ENCODE peak calls at places on chromosomes 3 and 15, in four cellular contexts. J is small intestine, I is upper lobe of right lung, U is A673. W is an unnamed sample.

GRCh38 chr15:63481105-63481810 is 23.1 kb upstream of the USP3 start:
- DNase-seq in I (no peak), U (no peak), J (peak; percentile 25), W (no peak)

GRCh38 chr3:8639585-8639984 is 5.0 kb downstream of the SSUH2 start:
- DNase-seq in U (no peak), J (no peak), I (no peak), W (no peak)

GRCh38 chr3:47713655-47714054 is 68.0 kb downstream of the SMARCC1 start:
- DNase-seq in I (no peak), J (no peak), U (no peak), W (no peak)

GRCh38 chr3:15324335-15324734 is 8.1 kb downstream of the SH3BP5 start:
- DNase-seq in J (no peak), U (peak; percentile 34), I (no peak), W (no peak)

GRCh38 chr3:177777699-177778098 is 580.4 kb upstream of the TBL1XR1 start:
- DNase-seq in J (peak; percentile 72), U (peak; percentile 84), I (peak; percentile 68), W (peak; percentile 63)

GRCh38 chr3:31530039-31530983 is 2.4 kb upstream of the STT3B start:
- DNase-seq in U (no peak), I (no peak), J (no peak), W (no peak)

GRCh38 chr3:106819445-106819844 is 557.8 kb upstream of the CCDC54 start:
- DNase-seq in I (no peak), U (no peak), J (no peak), W (no peak)

GRCh38 chr3:69201658-69202057 is 79.3 kb upstream of the LMOD3 start:
- DNase-seq in J (peak; percentile 53), U (no peak), I (no peak), W (no peak)

GRCh38 chr15:42123546-42123945 is 29.2 kb upstream of the PLA2G4D start:
- DNase-seq in J (no peak), I (no peak), U (no peak), W (no peak)

GRCh38 chr15:75637245-75638009 is 2.6 kb downstream of the IMP3 start:
- DNase-seq in J (no peak), U (no peak), I (no peak), W (no peak)

GRCh38 chr15:24696855-24697254 is 21.3 kb downstream of the NPAP1 start:
- DNase-seq in J (no peak), U (no peak), I (no peak), W (no peak)

GRCh38 chr15:64274541-64274940 is 81.4 kb downstream of the CSNK1G1 start:
- DNase-seq in I (no peak), U (peak; percentile 62), J (no peak), W (peak; percentile 5)

GRCh38 chr3:195809796-195810454 is 1.8 kb downstream of the MUC4 start:
- DNase-seq in U (no peak), J (no peak), I (no peak), W (no peak)

GRCh38 chr3:139541156-139541897 is 1.8 kb upstream of the RBP1 start:
- DNase-seq in U (no peak), I (no peak), J (no peak), W (no peak)

GRCh38 chr3:139675327-139675726 is 2.4 kb downstream of the NMNAT3 start:
- DNase-seq in J (no peak), I (no peak), U (no peak), W (no peak)

GRCh38 chr15:32774022-32774421 is 56.2 kb downstream of the GREM1 start:
- DNase-seq in I (no peak), U (no peak), J (no peak), W (no peak)

GRCh38 chr3:153599685-153600084 is 437.7 kb downstream of the RAP2B start:
- DNase-seq in I (no peak), U (no peak), J (peak; percentile 28), W (no peak)

GRCh38 chr15:57866149-57866736 is 159.7 kb downstream of the POLR2M start:
- DNase-seq in I (peak; percentile 81), J (peak; percentile 71), U (peak; percentile 79), W (peak; percentile 56)

GRCh38 chr3:152051501-152052404 is 178.3 kb downstream of the SUCNR1 start:
- DNase-seq in J (no peak), I (no peak), U (no peak), W (no peak)

GRCh38 chr15:74423443-74424257 is 10.1 kb downstream of the SEMA7A start:
- DNase-seq in I (no peak), J (no peak), U (no peak), W (no peak)

GRCh38 chr15:101063891-101064794 is 145.0 kb downstream of the LRRK1 start:
- DNase-seq in J (no peak), I (peak; percentile 58), U (no peak), W (no peak)

GRCh38 chr15:70259030-70259424 is 161.3 kb upstream of the TLE3 start:
- DNase-seq in I (peak; percentile 82), U (peak; percentile 37), J (peak; percentile 74), W (peak; percentile 51)

GRCh38 chr15:92578096-92578835 is 77.3 kb downstream of the FAM174B start:
- DNase-seq in I (no peak), J (no peak), U (no peak), W (no peak)

GRCh38 chr3:184727357-184728060 is 15.6 kb upstream of the MAGEF1 start:
- DNase-seq in I (no peak), U (peak; percentile 75), J (peak; percentile 74), W (no peak)

GRCh38 chr3:78101363-78101762 is 1061.5 kb downstream of the ROBO2 start:
- DNase-seq in J (no peak), I (no peak), U (no peak), W (no peak)

GRCh38 chr3:99969133-99969532 is 145.2 kb downstream of the FILIP1L start:
- DNase-seq in U (no peak), J (no peak), I (no peak), W (no peak)

GRCh38 chr3:47482411-47482810 is 6.7 kb upstream of the SCAP start:
- DNase-seq in J (peak; percentile 24), I (no peak), U (no peak), W (no peak)

GRCh38 chr15:34795267-34796081 is at the start of gene ACTC1:
- DNase-seq in I (peak; percentile 69), J (no peak), U (no peak), W (no peak)

GRCh38 chr3:113908133-113908532 is 39.7 kb upstream of the ZDHHC23 start:
- DNase-seq in I (no peak), J (no peak), U (no peak), W (no peak)

GRCh38 chr3:129533406-129533805 is 5.0 kb downstream of the RHO start:
- DNase-seq in J (no peak), U (no peak), I (no peak), W (no peak)

GRCh38 chr3:177282028-177282655 is 84.9 kb upstream of the TBL1XR1 start:
- DNase-seq in U (peak; percentile 32), I (no peak), J (peak; percentile 83), W (no peak)

GRCh38 chr3:112004187-112004586 is 5.5 kb downstream of the TAGLN3 start:
- DNase-seq in U (no peak), I (no peak), J (no peak), W (no peak)

GRCh38 chr3:190586631-190587000 is 72.7 kb downstream of the IL1RAP start:
- DNase-seq in J (no peak), U (peak; percentile 91), I (no peak), W (peak; percentile 22)

GRCh38 chr15:38647683-38648082 is 83.1 kb upstream of the RASGRP1 start:
- DNase-seq in I (no peak), J (peak; percentile 43), U (no peak), W (no peak)
- H3K4me1 ChIP-seq in I (peaks cover 8% of the 10 kb centered on the region), J (no peaks in the 10 kb centered on the region), U (no peaks in the 10 kb centered on the region), W (peaks cover 52% of the 10 kb centered on the region)

DNA sequence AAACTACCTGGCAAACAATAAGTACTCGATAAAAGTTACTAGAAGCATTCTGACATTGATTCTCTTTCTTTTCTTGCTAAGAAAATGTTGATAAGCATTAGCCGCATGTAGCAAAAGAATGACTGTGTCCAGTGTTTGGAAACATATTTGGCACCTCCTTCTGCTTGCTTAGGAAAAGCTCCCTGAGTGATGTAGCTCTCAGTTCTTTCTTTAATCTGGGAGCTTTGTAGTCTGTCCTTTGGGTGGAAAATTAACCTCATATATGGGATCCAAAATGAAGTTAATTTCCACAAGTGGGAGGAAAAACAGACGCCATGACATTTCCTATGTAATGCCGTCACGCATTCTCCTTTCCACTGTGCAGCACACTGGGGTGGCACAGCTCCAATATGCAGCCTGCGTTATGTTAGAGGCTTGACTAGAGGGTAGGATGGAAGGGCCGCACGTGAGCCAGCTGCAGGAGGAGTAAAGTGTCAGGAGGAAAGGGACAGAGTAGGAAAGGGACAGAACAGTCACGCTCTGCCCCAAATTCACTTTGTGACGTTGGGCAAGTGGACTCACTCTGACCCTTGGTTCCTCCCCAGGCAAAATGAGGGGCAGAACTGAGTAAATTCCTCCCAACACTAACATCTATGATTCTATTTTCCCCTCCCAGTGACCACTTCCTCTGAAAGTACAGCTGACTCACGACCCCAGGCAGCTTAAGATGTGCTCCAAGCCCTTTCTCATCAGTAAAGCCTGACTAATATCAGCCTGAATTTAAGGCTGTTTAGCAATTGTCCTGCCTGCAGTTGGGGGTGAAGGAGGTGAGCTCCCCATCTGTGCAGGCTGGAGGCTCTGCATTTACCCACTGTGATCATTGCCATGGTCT is 176.4 kb upstream of the PFN2 start:
- DNase-seq in I (no peak), U (no peak), J (no peak), W (no peak)
- H3K9me3 ChIP-seq in I (no peaks in the 10 kb centered on the region), U (no peaks in the 10 kb centered on the region), J (no peaks in the 10 kb centered on the region), W (no peaks in the 10 kb centered on the region)

DNA sequence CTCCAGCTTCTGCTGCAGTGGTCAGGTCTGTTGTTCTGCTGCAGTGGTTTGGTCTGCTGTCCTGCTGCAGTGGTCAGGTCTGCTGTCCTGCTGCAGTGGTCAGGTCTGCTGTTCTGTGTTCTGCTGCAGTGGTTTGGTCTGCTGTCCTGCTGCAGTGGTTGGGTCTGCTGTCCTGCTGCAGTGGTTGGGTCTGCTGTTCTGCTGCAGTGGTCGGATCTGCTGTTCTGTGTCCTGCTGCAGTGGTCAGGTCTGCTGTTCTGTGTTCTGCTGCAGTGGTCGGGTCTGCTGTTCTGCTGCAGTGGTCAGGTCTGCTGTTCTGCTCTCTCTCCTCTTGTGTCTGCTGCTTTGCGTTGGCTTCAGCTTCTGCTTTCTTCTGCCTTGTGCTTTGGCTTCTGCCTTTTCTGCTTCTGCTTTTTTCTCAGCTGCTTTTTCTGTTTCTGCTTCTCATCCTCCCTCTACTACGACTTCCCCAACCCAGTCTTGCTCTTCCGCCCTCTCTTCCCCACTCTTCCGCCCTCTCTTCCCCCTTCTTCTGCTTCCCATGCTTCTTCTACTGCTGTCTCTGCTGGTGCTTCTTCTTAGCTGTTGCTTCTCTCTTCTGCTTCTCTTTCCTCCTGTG is 50.7 kb downstream of the FAM43A start:
- DNase-seq in I (no peak), J (no peak), U (no peak), W (no peak)
- H3K4me1 ChIP-seq in I (no peaks in the 10 kb centered on the region), J (no peaks in the 10 kb centered on the region), U (peaks cover 12% of the 10 kb centered on the region), W (no peaks in the 10 kb centered on the region)

DNA sequence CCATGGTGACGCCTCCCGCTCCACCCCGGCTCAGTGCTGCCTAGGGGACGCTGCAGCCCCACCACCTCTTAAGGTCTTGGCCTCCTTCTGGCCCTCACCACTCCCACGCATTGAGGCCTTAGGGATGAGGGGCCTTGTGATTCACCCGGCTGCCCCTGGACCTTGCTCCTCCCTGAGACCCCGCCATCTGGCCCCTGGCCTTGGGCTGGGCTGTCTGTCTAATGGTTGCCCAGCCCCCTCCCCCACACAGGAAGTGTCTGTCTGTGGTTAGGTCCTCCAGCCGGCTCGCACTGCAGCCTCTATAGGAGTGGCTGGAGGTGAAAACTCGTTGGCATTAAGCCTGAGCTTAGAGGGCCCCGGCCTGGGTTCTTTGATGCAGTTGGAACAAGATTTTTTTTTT is 21.5 kb upstream of the MTHFS start:
- DNase-seq in U (no peak), J (no peak), I (no peak), W (no peak)
- H3K9me3 ChIP-seq in U (peaks cover 61% of the 10 kb centered on the region), J (peaks cover 1% of the 10 kb centered on the region), I (peaks cover 69% of the 10 kb centered on the region), W (peaks cover 65% of the 10 kb centered on the region)